ENCODE peak calls at places on chromosomes 4 and X, in ten cellular contexts. S is neuronal stem cell; D is upper lobe of left lung; U is K562; W is MM.1S; I is astrocyte; G is CD4-positive, CD25-positive, alpha-beta regulatory T cell; P is Caco-2; A is OCI-LY7; O is BE2C. Q is an unnamed sample. For H3K4me1 and H3K36me3, the result is how much of the 10 kb centered on the place peaks cover.

GRCh38 chrX:33336783-33337182 is 125.4 kb upstream of the DMD start:
- DNase-seq in U (no peak), I (no peak), D (no peak), O (peak), P (peak), W (no peak), S (no peak), A (peak), G (no peak), Q (peak)

GRCh38 chr4:40055379-40055872 is 1.2 kb upstream of the N4BP2 start:
- DNase-seq in U (peak), D (no peak), A (no peak), P (no peak), S (peak), G (no peak), I (peak), O (no peak), W (no peak), Q (no peak)

GRCh38 chrX:8084023-8084422 is 87.0 kb downstream of the VCX2 start:
- DNase-seq in A (no peak), O (no peak), W (no peak), P (no peak), D (no peak), G (no peak), U (no peak), I (peak), S (no peak), Q (no peak)

GRCh38 chr4:66373268-66373667 is 703.0 kb upstream of the EPHA5 start:
- DNase-seq in W (no peak), U (no peak), P (no peak), A (no peak), S (no peak), D (no peak), G (no peak), O (no peak), I (no peak), Q (no peak)

GRCh38 chrX:31266172-31267076 is 194.6 kb upstream of the FTHL17 start:
- DNase-seq in D (peak), W (peak), S (peak), O (peak), U (peak), P (peak), G (peak), A (peak), I (no peak), Q (peak)

GRCh38 chr4:81913427-81913878 is 441.7 kb upstream of the RASGEF1B start:
- DNase-seq in D (no peak), A (peak), I (no peak), P (peak), U (peak), S (peak), G (peak), O (peak), W (peak), Q (peak)

GRCh38 chr4:153467154-153467896 is 1.2 kb downstream of the TMEM131L start:
- DNase-seq in P (peak), G (peak), I (no peak), A (peak), D (peak), W (peak), S (no peak), U (peak), O (peak), Q (peak)

GRCh38 chrX:137823257-137823656 is 257.3 kb downstream of the ZIC3 start:
- DNase-seq in W (no peak), S (no peak), P (no peak), I (no peak), A (no peak), G (no peak), D (no peak), U (no peak), O (no peak), Q (peak)

GRCh38 chrX:38215141-38215540 is 5.5 kb downstream of the SRPX start:
- DNase-seq in O (no peak), P (no peak), S (no peak), G (no peak), W (no peak), D (no peak), I (peak), U (no peak), A (no peak), Q (peak)
- H3K4me1 ChIP-seq in O (under half), P (under half), S (under half), G (under half), W (under half), D (under half), I (under half), U (under half), A (under half), Q (under half)

GRCh38 chr4:11428701-11429571 is at the start of gene HS3ST1:
- DNase-seq in D (peak), O (no peak), S (peak), W (peak), P (peak), G (peak), U (no peak), I (peak), A (no peak), Q (no peak)

GRCh38 chr4:11428161-11428700 is 463 bp downstream of the HS3ST1 start:
- DNase-seq in G (no peak), O (no peak), S (peak), D (peak), W (peak), U (no peak), P (no peak), A (no peak), I (no peak), Q (no peak)

GRCh38 chr4:11426003-11426402 is 2.7 kb downstream of the HS3ST1 start:
- DNase-seq in G (no peak), S (no peak), A (no peak), U (no peak), P (no peak), D (no peak), W (no peak), I (no peak), O (no peak), Q (no peak)

GRCh38 chr4:11426716-11427115 is 2.0 kb downstream of the HS3ST1 start:
- DNase-seq in D (no peak), P (no peak), U (no peak), O (no peak), S (peak), W (no peak), I (no peak), A (no peak), G (no peak), Q (no peak)

GRCh38 chr4:11427201-11427996 is 1.3 kb downstream of the HS3ST1 start:
- DNase-seq in A (no peak), P (no peak), D (peak), I (no peak), W (no peak), O (no peak), G (no peak), U (no peak), S (peak), Q (no peak)
- H3K4me3 ChIP-seq in A (no peak), P (peak), D (peak), I (peak), W (peak), O (no peak), G (no peak), U (no peak), S (peak), Q (no peak)

DNA sequence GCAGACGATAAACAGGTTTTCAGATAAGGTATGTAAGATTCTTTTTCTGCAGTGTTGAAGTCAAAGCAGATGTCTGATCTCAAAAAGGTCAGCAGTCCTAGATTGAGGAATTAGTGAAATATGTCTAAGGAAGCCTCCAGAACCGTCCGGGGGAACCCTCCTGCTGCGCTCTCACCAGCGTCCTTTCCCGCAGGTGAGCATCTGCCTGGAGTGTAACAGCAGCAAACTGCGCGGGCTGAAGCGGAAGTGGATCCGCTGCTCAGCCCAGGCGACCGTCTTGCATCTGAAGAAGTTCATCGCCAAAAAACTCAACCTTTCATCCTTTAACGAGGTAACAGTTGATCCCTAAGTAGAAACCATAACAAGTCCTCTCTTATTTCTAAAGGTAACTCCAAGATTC is 55.5 kb downstream of the PCGF3 start:
- DNase-seq in W (no peak), O (no peak), U (no peak), P (no peak), S (no peak), A (no peak), I (no peak), G (no peak), D (no peak), Q (no peak)
- H3K36me3 ChIP-seq in W (under half), O (half or more), U (half or more), P (under half), S (half or more), A (half or more), I (under half), G (under half), D (under half), Q (half or more)

DNA sequence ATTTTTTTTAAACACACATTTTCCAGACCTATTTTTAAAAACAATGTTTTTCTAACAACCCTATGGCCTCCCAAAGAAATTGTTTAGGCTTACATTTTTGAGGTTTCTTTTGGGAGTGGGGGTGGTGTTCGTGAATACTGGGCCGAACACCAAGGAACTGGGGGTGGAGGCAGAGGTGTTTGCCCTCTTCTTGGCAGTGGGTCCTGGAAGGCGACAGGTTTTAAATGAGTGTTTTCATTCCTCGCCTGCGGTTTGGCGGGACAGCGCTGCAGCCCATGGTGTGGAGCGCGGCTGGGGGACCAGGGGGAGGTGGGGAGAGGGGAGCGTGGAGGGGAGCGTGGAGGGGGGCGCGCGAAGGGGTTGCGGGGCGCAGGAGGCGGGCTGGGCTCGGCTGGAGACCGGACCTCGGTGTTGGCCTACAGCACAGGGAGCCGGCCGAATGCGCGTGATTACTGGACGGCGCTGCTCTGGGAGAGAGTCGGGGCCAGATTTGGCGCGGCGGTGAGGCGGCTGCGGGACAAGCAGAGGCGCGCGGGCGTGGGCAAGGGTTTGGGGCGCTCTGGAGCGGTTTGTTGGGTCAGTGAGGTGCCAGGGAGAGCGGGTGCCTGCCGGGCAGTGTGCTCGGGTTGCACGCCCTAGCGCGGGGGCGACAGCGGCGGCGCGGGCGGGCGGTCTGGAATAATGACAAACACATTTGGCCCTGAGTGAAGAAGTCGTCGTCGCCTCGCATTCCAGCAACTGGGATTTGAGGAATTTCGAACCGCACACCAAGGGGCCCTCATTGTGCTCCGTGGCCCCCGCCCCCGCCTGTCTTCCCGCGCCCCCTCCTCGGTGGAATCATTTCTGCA is 762 bp downstream of the PDGFRA start:
- DNase-seq in O (no peak), G (no peak), U (no peak), I (peak), P (no peak), A (no peak), D (peak), S (peak), W (no peak), Q (no peak)
- H3K4me1 ChIP-seq in O (under half), G (under half), U (under half), I (half or more), P (under half), A (under half), D (half or more), S (under half), W (under half), Q (under half)

GRCh38 chr4:76011700-76012387 is 4.5 kb upstream of the CXCL9 start:
- DNase-seq in S (no peak), I (peak), G (no peak), D (peak), A (no peak), O (no peak), U (no peak), P (no peak), W (no peak), Q (no peak)
- H3K4me3 ChIP-seq in S (no peak), I (peak), G (no peak), D (peak), A (no peak), O (no peak), U (no peak), P (no peak), W (no peak), Q (no peak)

GRCh38 chr4:882646-883045 is 49.5 kb downstream of the GAK start:
- DNase-seq in A (no peak), W (no peak), O (no peak), P (no peak), I (no peak), D (peak), S (no peak), G (no peak), U (no peak), Q (no peak)
- H3K36me3 ChIP-seq in A (half or more), W (under half), O (under half), P (under half), I (under half), D (half or more), S (half or more), G (under half), U (half or more), Q (under half)

DNA sequence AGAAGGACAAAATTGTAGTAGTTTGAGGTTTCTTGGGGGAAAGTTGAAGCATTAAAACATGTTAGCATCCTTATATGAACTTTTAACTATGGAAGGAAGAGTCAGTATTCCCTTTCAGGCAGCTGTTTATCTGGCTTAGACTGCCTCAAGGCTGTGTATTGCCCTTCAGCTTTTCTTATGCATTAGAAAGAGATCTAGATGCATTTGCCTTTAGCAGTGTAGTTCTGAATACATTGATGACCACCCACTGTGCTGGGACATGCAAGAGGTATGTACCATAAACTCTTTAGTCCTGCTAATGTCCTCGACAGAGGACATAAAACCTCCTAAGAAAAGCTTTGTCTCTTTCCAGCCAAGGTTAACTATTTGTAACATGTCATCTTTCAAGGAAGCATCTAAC is 2.9 kb downstream of the FAM200B start:
- DNase-seq in U (no peak), W (no peak), G (no peak), O (no peak), P (no peak), A (no peak), D (no peak), S (no peak), I (no peak), Q (peak)
- H3K4me1 ChIP-seq in U (under half), W (under half), G (under half), O (under half), P (under half), A (under half), D (under half), S (under half), I (under half), Q (under half)

GRCh38 chr4:42397635-42398447 is 553 bp downstream of the SHISA3 start:
- DNase-seq in W (peak), A (peak), U (no peak), I (peak), P (no peak), S (peak), D (peak), O (peak), G (peak), Q (peak)
- H3K4me3 ChIP-seq in W (peak), A (peak), U (no peak), I (peak), P (peak), S (no peak), D (peak), O (peak), G (no peak), Q (peak)

DNA sequence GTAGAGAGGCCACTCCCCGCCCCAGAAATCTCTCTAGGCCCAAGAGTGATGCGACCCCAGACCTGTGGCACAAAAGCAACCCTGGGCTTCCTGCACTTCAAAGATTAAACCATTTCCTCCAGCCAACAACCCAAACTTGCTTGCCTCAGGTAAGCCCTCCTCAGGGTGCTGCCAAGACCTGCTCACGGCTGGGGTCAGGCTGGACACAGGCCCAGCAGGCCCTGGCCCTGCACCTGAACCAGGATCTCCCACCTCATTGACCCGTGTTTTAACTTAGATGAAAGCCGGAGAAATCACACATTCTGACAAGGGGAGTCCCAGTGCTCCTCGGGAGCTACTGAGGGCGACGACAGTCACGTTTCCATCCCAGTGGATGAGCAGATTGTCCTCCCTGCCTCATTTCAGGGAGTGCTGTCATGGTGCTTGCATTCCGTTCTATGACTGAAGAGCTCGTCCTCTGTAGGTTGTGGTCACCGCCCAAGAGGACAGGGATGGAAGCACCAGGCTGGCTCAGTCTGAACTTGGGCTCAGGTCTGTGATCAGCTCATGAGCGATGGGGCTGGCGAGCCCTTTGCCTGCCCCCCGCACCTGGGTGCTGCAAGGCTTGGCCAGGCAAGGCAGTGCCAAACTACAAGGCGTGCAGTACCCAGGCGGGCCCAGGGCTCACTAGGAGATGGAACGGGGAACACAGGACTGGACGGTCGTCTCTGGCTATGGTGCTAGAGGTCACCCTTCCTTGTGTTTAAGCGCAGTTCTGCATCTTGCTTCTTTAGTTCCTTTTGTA is 25.9 kb downstream of the WDR1 start:
- DNase-seq in G (no peak), P (no peak), S (no peak), I (no peak), W (no peak), A (no peak), O (no peak), U (no peak), D (no peak), Q (no peak)
- H3K36me3 ChIP-seq in G (half or more), P (under half), S (half or more), I (half or more), W (half or more), A (half or more), O (half or more), U (half or more), D (half or more), Q (half or more)

Q was measured in HAP-1.